ENCODE peak calls at places on chromosomes 12 and 14, in nine cellular contexts. W is transverse colon, U is lower lobe of right lung, M is cardiac muscle cell, T is lung, K is astrocyte, P is psoas muscle, O is IMR-90, Q is upper lobe of right lung. V is an unnamed sample.
A peak's percentile ranks its signal among the peaks of the same experiment; 100 is the strongest.

GRCh38 chr12:129186952-129187351 is 333.7 kb downstream of the GLT1D1 start:
- DNase-seq in U (no peak), W (no peak), K (no peak), T (no peak), P (no peak), O (no peak), M (no peak), Q (no peak), V (no peak)

GRCh38 chr12:49043856-49044258 is 16.7 kb downstream of the KMT2D start:
- DNase-seq in M (peak; percentile 69), K (peak; percentile 4), U (peak; percentile 79), P (peak; percentile 89), Q (peak; percentile 84), W (peak; percentile 66), O (peak; percentile 40), T (peak; percentile 63), V (no peak)

GRCh38 chr14:96255501-96256366 is at the start of gene BDKRB1:
- DNase-seq in M (no peak), K (peak; percentile 91), P (no peak), W (no peak), O (peak; percentile 96), U (no peak), T (no peak), Q (no peak), V (no peak)

GRCh38 chr12:13243516-13244070 is 47.1 kb downstream of the EMP1 start:
- DNase-seq in K (peak; percentile 51), T (no peak), P (no peak), O (peak; percentile 74), Q (no peak), U (no peak), M (no peak), W (no peak), V (no peak)

GRCh38 chr14:52052991-52053390 is 15.9 kb downstream of the NID2 start:
- DNase-seq in M (no peak), U (no peak), T (no peak), P (no peak), Q (no peak), K (peak; percentile 89), O (peak; percentile 52), W (no peak), V (no peak)

GRCh38 chr12:39448038-39448437 is 5.1 kb upstream of the KIF21A start:
- DNase-seq in O (no peak), Q (no peak), T (no peak), M (no peak), U (no peak), K (no peak), W (no peak), P (no peak), V (no peak)

GRCh38 chr12:49929581-49929980 is 21.0 kb upstream of the AQP2 start:
- DNase-seq in U (no peak), T (no peak), K (no peak), O (no peak), M (no peak), W (no peak), Q (peak; percentile 34), P (peak; percentile 8), V (no peak)

GRCh38 chr12:57111046-57111698 is at the start of gene STAT6:
- DNase-seq in U (peak; percentile 92), W (peak; percentile 91), K (peak; percentile 67), M (peak; percentile 80), P (peak; percentile 86), T (peak; percentile 89), Q (peak; percentile 91), O (peak; percentile 87), V (peak; percentile 80)

GRCh38 chr14:98548071-98548686 is 723.8 kb downstream of the BCL11B start:
- DNase-seq in U (no peak), P (no peak), W (no peak), M (no peak), K (no peak), O (no peak), Q (no peak), T (no peak), V (no peak)

GRCh38 chr12:106098691-106099200 is 40.0 kb downstream of the NUAK1 start:
- DNase-seq in U (no peak), Q (no peak), M (no peak), T (no peak), P (no peak), O (no peak), K (no peak), W (no peak), V (no peak)

GRCh38 chr14:93160353-93160801 is 24.3 kb downstream of the MOAP1 start:
- DNase-seq in M (peak; percentile 22), W (no peak), U (no peak), Q (no peak), K (no peak), O (no peak), T (no peak), P (no peak), V (no peak)

GRCh38 chr12:47035459-47035858 is 44.0 kb upstream of the PCED1B start:
- DNase-seq in W (no peak), O (no peak), P (no peak), Q (no peak), M (no peak), U (no peak), K (no peak), T (no peak), V (no peak)

GRCh38 chr12:47034661-47035060 is 44.8 kb upstream of the PCED1B start:
- DNase-seq in M (no peak), W (no peak), K (peak; percentile 93), P (no peak), Q (no peak), T (no peak), U (no peak), O (peak; percentile 41), V (no peak)

GRCh38 chr12:47032644-47033043 is 46.8 kb upstream of the PCED1B start:
- DNase-seq in W (no peak), K (peak; percentile 54), O (peak; percentile 77), U (no peak), Q (no peak), T (no peak), M (peak; percentile 61), P (no peak), V (no peak)

GRCh38 chr12:47033081-47033480 is 46.3 kb upstream of the PCED1B start:
- DNase-seq in O (no peak), K (no peak), T (peak; percentile 38), P (peak; percentile 61), W (peak; percentile 20), M (no peak), Q (peak; percentile 74), U (peak; percentile 61), V (no peak)

DNA sequence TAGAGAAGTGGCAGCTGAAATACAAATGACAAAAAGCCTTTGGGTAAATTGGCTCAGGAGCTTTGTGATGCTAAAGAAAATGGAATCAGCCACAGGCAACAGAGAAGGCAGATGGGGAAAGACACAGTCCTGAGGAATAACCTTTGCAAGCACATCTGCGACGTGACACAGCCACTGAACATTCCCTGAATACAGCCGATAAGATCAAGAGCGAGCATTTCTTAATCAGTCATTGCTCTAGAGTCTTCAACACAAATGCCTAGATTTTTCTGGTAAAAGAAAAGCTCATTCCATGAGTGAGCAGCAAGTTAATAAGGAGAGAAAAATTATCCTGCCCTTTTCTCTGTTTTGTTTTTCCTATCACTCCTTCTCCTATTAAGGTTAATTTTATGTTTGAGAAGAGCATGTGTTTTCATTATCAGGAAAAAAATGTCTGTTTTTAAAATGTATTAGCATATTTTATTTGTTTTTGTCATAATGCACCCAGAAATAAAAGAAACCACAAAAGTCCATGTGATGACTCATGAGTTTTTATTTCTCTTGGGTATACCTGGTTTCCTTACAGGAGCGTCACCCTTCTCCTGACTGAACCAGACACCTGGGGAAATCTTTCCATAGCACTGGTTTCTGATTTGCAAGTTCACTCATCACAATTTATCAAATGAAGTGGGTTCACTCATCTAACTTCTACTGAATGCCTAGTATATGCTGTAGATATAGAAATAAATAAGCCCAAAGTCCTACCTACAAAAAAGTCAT is 45.4 kb upstream of the PCED1B start:
- DNase-seq in W (no peak), M (no peak), U (no peak), Q (no peak), T (no peak), K (peak; percentile 78), P (no peak), O (no peak), V (no peak)
- H3K27me3 ChIP-seq in W (no peaks in the 10 kb centered on the region), M (no peaks in the 10 kb centered on the region), U (no peaks in the 10 kb centered on the region), Q (no peaks in the 10 kb centered on the region), T (no peaks in the 10 kb centered on the region), K (no peaks in the 10 kb centered on the region), P (no peaks in the 10 kb centered on the region), O (no peaks in the 10 kb centered on the region), V (no peaks in the 10 kb centered on the region)

DNA sequence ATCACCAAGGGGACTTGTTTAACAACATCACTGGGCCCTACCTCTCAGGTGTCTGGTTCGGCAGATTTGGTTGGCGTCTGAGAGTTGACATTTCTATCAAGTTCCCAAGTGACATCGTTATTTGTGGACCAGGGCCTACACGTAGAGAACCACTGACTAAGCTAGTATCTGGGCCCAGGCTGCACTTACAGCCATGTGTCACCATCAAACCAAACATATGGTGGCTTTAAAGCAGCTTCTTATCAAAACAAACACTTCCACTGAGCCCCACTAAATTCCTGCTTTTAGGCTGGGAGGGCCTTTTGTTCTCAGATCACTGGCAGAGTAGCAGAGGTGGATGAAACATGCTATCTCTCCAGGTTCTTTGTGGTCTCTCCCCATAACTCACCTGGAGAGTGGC is 220.5 kb downstream of the PELI2 start:
- DNase-seq in W (no peak), U (no peak), O (peak; percentile 44), T (no peak), M (no peak), K (no peak), Q (no peak), P (no peak), V (no peak)
- H3K4me3 ChIP-seq in W (no peak overlapping the region), U (no peak overlapping the region), O (no peak overlapping the region), T (no peak overlapping the region), M (no peak overlapping the region), K (no peak overlapping the region), Q (no peak overlapping the region), P (no peak overlapping the region), V (no peak overlapping the region)

GRCh38 chr12:108609535-108610335 is 11.9 kb upstream of the TMEM119 start:
- DNase-seq in P (peak; percentile 82), Q (no peak), W (peak; percentile 67), M (peak; percentile 34), O (peak; percentile 85), T (peak; percentile 64), U (peak; percentile 58), K (peak; percentile 84), V (no peak)

GRCh38 chr12:108608616-108609015 is 10.7 kb upstream of the TMEM119 start:
- DNase-seq in K (no peak), W (no peak), P (no peak), O (no peak), U (no peak), M (no peak), Q (no peak), T (no peak), V (no peak)

GRCh38 chr12:108610856-108611605 is 13.1 kb upstream of the TMEM119 start:
- DNase-seq in W (no peak), T (no peak), P (no peak), O (no peak), M (no peak), Q (no peak), K (no peak), U (no peak), V (no peak)

GRCh38 chr12:108611884-108612415 is 14.1 kb upstream of the TMEM119 start:
- DNase-seq in Q (no peak), W (no peak), T (no peak), O (peak; percentile 89), K (peak; percentile 96), U (no peak), P (no peak), M (no peak), V (no peak)

GRCh38 chr12:108610336-108610815 is 12.5 kb upstream of the TMEM119 start:
- DNase-seq in O (no peak), W (no peak), M (no peak), K (no peak), P (no peak), U (no peak), T (no peak), Q (no peak), V (no peak)
- TF ChIP-seq CTCF in O (no peak), W (no peak), M (no peak), K (no peak), P (no peak), U (no peak), T (no peak), Q (no peak), V (no peak)

GRCh38 chr12:1844223-1844622 is 23.9 kb downstream of the LRTM2 start:
- DNase-seq in O (no peak), M (no peak), W (peak; percentile 2), P (no peak), T (no peak), U (peak; percentile 36), K (no peak), Q (peak; percentile 38), V (no peak)
- H3K27me3 ChIP-seq in O (peaks cover 83% of the 10 kb centered on the region), M (no peaks in the 10 kb centered on the region), W (peaks cover 13% of the 10 kb centered on the region), P (peaks cover 2% of the 10 kb centered on the region), T (no peaks in the 10 kb centered on the region), U (peaks cover 26% of the 10 kb centered on the region), K (peaks cover 38% of the 10 kb centered on the region), Q (peaks cover 16% of the 10 kb centered on the region), V (peaks cover 4% of the 10 kb centered on the region)

V was measured in GM06990.